ENCODE peak calls at places on chromosome 6, in ten cellular contexts. U, Q, B, A, G, T, X, V, W and K are unnamed samples.
A peak's percentile ranks its signal among the peaks of the same experiment; 100 is the strongest.

GRCh38 chr6:37674161-37674560 is 23.5 kb downstream of the MDGA1 start:
- DNase-seq in G (peak; percentile 41), T (no peak), U (no peak), A (no peak), X (no peak), Q (no peak), W (no peak), B (peak; percentile 69), V (no peak), K (no peak)

GRCh38 chr6:144586986-144587385 is 301.9 kb downstream of the UTRN start:
- DNase-seq in W (no peak), A (no peak), X (no peak), B (no peak), V (no peak), Q (peak; percentile 12), U (no peak), G (no peak), T (no peak), K (no peak)

GRCh38 chr6:152746172-152746553 is 4.4 kb upstream of the VIP start:
- DNase-seq in A (no peak), G (no peak), U (no peak), W (no peak), X (no peak), Q (no peak), V (no peak), T (no peak), B (no peak), K (no peak)

GRCh38 chr6:15312500-15312899 is 66.6 kb downstream of the JARID2 start:
- DNase-seq in X (no peak), U (no peak), B (no peak), V (no peak), A (no peak), T (no peak), Q (peak; percentile 34), W (no peak), G (peak; percentile 74), K (no peak)

GRCh38 chr6:131532476-131533108 is 40.4 kb upstream of the ARG1 start:
- DNase-seq in W (no peak), A (no peak), G (no peak), B (no peak), U (no peak), T (peak; percentile 34), X (no peak), Q (peak; percentile 42), V (no peak), K (no peak)

GRCh38 chr6:81950877-81951276 is 198.4 kb upstream of the TENT5A start:
- DNase-seq in V (no peak), T (no peak), G (peak; percentile 77), U (no peak), X (no peak), Q (peak; percentile 55), B (no peak), A (no peak), W (no peak), K (peak; percentile 21)

GRCh38 chr6:139577991-139578604 is 203.7 kb upstream of the CITED2 start:
- DNase-seq in V (no peak), U (no peak), X (no peak), W (no peak), B (no peak), G (peak; percentile 81), Q (no peak), T (no peak), A (no peak), K (peak; percentile 86)

GRCh38 chr6:41167173-41167963 is 4.5 kb upstream of the TREM2 start:
- DNase-seq in B (no peak), V (no peak), G (peak; percentile 25), Q (no peak), X (peak; percentile 66), T (no peak), U (no peak), A (no peak), W (no peak), K (no peak)

GRCh38 chr6:14917101-14917500 is 328.8 kb upstream of the JARID2 start:
- DNase-seq in W (no peak), X (no peak), B (no peak), U (no peak), A (no peak), G (peak; percentile 31), V (no peak), Q (no peak), T (no peak), K (no peak)

GRCh38 chr6:156851447-156851846 is 74.3 kb downstream of the ARID1B start:
- DNase-seq in Q (peak; percentile 44), U (no peak), G (no peak), X (no peak), W (no peak), A (no peak), V (no peak), T (no peak), B (no peak), K (no peak)